ENCODE peak calls at places on chromosomes 2 and 18, in ten cellular contexts. N is cardiac muscle cell, U is WERI-Rb-1, J is iPS DF 6.9, W is body of pancreas, O is GM23338, E is GM12878, X is left ventricle myocardium inferior, G is prostate gland, C is sigmoid colon. S is an unnamed sample.

GRCh38 chr18:38301621-38302020 is 736.0 kb upstream of the CELF4 start:
- DNase-seq in W (no peak), G (no peak), X (no peak), U (no peak), N (no peak), E (no peak), O (no peak), C (no peak), J (no peak), S (no peak)

GRCh38 chr2:241636983-241637232 is at the start of gene THAP4:
- DNase-seq in N (peak), G (peak), J (no peak), W (peak), X (peak), O (peak), C (peak), U (no peak), E (no peak), S (peak)

GRCh38 chr2:239249781-239250180 is 151.0 kb downstream of the HDAC4 start:
- DNase-seq in U (no peak), G (no peak), X (peak), E (no peak), N (no peak), C (peak), O (no peak), W (no peak), J (no peak), S (peak)

GRCh38 chr2:157433335-157433890 is 10.5 kb downstream of the CYTIP start:
- DNase-seq in W (no peak), C (no peak), G (no peak), U (no peak), X (no peak), E (no peak), O (no peak), N (no peak), J (no peak), S (no peak)

GRCh38 chr2:10712186-10712809 is 9.1 kb upstream of the ATP6V1C2 start:
- DNase-seq in E (no peak), N (no peak), G (no peak), J (no peak), X (no peak), C (no peak), U (no peak), O (peak), W (no peak), S (no peak)

GRCh38 chr2:196453613-196454047 is 185.9 kb upstream of the CCDC150 start:
- DNase-seq in W (peak), O (peak), X (no peak), C (no peak), U (peak), G (peak), N (peak), J (peak), E (peak), S (no peak)

GRCh38 chr2:148338544-148338943 is 306.0 kb upstream of the EPC2 start:
- DNase-seq in E (no peak), X (no peak), J (no peak), O (no peak), U (no peak), C (no peak), N (no peak), G (no peak), W (no peak), S (no peak)

GRCh38 chr2:133293544-133294270 is 274.6 kb downstream of the NCKAP5 start:
- DNase-seq in O (no peak), N (no peak), U (no peak), E (no peak), G (no peak), X (no peak), J (no peak), C (no peak), W (no peak), S (no peak)

GRCh38 chr2:160388464-160389263 is 104.9 kb downstream of the RBMS1 start:
- DNase-seq in J (no peak), U (no peak), W (no peak), X (no peak), G (no peak), O (peak), E (no peak), C (peak), N (no peak), S (peak)

GRCh38 chr2:30106543-30106942 is 40.3 kb upstream of the YPEL5 start:
- DNase-seq in C (no peak), X (no peak), U (no peak), E (no peak), O (no peak), N (no peak), W (no peak), G (no peak), J (no peak), S (no peak)

GRCh38 chr2:7930800-7931635 is 750.8 kb upstream of the ID2 start:
- DNase-seq in U (no peak), G (no peak), X (peak), C (peak), W (no peak), O (no peak), N (no peak), E (no peak), J (no peak), S (peak)

GRCh38 chr2:1079873-1080799 is 129.5 kb downstream of the SNTG2 start:
- DNase-seq in E (no peak), J (no peak), C (no peak), X (no peak), O (no peak), W (no peak), U (no peak), G (no peak), N (no peak), S (no peak)

GRCh38 chr18:58186258-58186948 is 142.4 kb downstream of the NEDD4L start:
- DNase-seq in C (no peak), G (peak), N (peak), O (no peak), X (no peak), J (no peak), U (no peak), E (no peak), W (peak), S (no peak)

GRCh38 chr2:223591596-223591995 is 10.6 kb downstream of the SCG2 start:
- DNase-seq in E (no peak), U (no peak), O (no peak), X (no peak), J (no peak), C (no peak), N (no peak), W (no peak), G (no peak), S (no peak)

GRCh38 chr2:2170861-2171260 is 160.2 kb downstream of the MYT1L start:
- DNase-seq in N (no peak), U (no peak), C (no peak), W (no peak), X (no peak), O (no peak), J (no peak), G (no peak), E (no peak), S (no peak)

GRCh38 chr2:240479561-240479960 is 44.1 kb downstream of the GPC1 start:
- DNase-seq in E (no peak), W (no peak), O (no peak), G (no peak), X (no peak), C (no peak), N (no peak), U (no peak), J (no peak), S (no peak)

GRCh38 chr2:61543062-61543461 is 4.9 kb upstream of the XPO1 start:
- DNase-seq in C (no peak), N (no peak), J (no peak), O (no peak), W (no peak), G (no peak), E (no peak), X (no peak), U (peak), S (no peak)

GRCh38 chr2:98912957-98913915 is 22.8 kb downstream of the CRACDL start:
- DNase-seq in G (no peak), W (no peak), C (peak), E (no peak), U (no peak), X (no peak), J (no peak), O (no peak), N (no peak), S (no peak)

GRCh38 chr2:41061371-41061770 is 609.5 kb upstream of the SLC8A1 start:
- DNase-seq in J (no peak), N (no peak), U (no peak), C (no peak), G (no peak), O (no peak), X (no peak), E (no peak), W (no peak), S (no peak)

GRCh38 chr18:365651-366050 is 97.8 kb upstream of the THOC1 start:
- DNase-seq in N (no peak), J (no peak), E (no peak), G (no peak), X (no peak), O (no peak), C (no peak), U (no peak), W (no peak), S (no peak)

GRCh38 chr18:361941-362913 is 94.4 kb upstream of the THOC1 start:
- DNase-seq in G (no peak), X (no peak), C (peak), J (no peak), W (no peak), O (peak), N (peak), E (no peak), U (peak), S (no peak)

GRCh38 chr18:364221-364620 is 96.4 kb upstream of the THOC1 start:
- DNase-seq in E (no peak), J (no peak), U (no peak), C (no peak), W (no peak), O (no peak), G (no peak), X (no peak), N (no peak), S (no peak)

GRCh38 chr18:362914-363295 is 95.1 kb upstream of the THOC1 start:
- DNase-seq in X (no peak), N (no peak), G (no peak), E (no peak), O (no peak), J (no peak), U (no peak), W (no peak), C (no peak), S (no peak)

DNA sequence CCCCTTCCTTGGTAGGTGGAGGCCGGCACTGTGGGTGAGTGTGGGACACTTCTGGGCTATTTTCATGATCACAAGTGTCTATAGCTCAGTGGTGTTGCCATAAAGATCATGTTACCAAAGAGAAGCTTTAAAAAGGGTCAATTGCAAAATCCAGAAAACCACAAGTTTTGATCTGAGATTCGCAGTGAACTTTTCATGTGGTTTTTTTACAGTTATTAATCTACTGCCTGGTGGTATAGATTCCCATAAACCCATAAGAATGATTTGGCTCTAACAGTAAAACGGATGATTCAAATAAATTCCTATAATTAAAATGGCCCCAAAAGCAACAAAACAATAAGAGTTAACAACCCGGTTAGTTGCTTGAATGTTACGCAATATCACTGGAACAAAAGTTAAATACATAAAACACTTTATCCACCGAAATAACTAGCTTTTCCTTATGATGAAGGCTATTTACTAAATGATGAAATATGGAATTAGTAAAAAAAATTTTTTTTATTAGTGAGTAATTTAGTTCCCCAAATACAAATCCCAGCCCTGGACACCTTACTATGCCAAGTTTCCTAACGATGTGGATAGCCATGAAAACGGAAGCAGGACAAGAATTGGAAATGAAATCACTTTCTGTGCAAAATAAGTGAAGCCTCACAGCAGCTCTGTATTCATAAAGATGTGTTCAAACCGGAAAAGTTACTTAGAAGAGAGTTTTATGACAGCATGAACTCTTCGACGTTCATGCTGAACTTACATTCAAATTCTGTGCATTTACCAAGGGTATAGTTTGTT is 95.7 kb upstream of the THOC1 start:
- DNase-seq in U (no peak), W (no peak), O (no peak), E (no peak), C (no peak), G (no peak), N (no peak), X (no peak), J (no peak), S (no peak)
- H3K27ac ChIP-seq in U (no peak), W (no peak), O (no peak), E (no peak), C (peak), G (no peak), N (peak), X (peak), J (no peak), S (no peak)

GRCh38 chr18:44969214-44969842 is 288.6 kb downstream of the SETBP1 start:
- DNase-seq in G (no peak), U (no peak), O (peak), X (no peak), E (no peak), W (no peak), J (no peak), N (no peak), C (no peak), S (no peak)
- H3K27ac ChIP-seq in G (no peak), U (no peak), O (no peak), X (no peak), E (no peak), W (no peak), J (no peak), N (no peak), C (no peak), S (no peak)

GRCh38 chr2:108614043-108614435 is 79.8 kb downstream of the LIMS1 start:
- DNase-seq in X (no peak), J (no peak), E (no peak), N (no peak), O (no peak), C (no peak), W (no peak), U (no peak), G (no peak), S (no peak)
- H3K27ac ChIP-seq in X (no peak), J (no peak), E (no peak), N (peak), O (no peak), C (peak), W (no peak), U (no peak), G (peak), S (no peak)

GRCh38 chr2:33083671-33084387 is 137.1 kb downstream of the LTBP1 start:
- DNase-seq in E (no peak), G (no peak), X (no peak), N (no peak), J (no peak), O (peak), C (no peak), W (no peak), U (no peak), S (no peak)
- H3K27ac ChIP-seq in E (no peak), G (no peak), X (no peak), N (no peak), J (no peak), O (no peak), C (no peak), W (no peak), U (no peak), S (no peak)